ENCODE peak calls at places on chromosome 15, in six cellular contexts. N, F, S, C, O and V are unnamed samples.
A peak's percentile ranks its signal among the peaks of the same experiment; 100 is the strongest.

GRCh38 chr15:59553879-59554735 is 57.5 kb upstream of the GCNT3 start:
- DNase-seq in N (no peak), F (no peak), S (no peak), C (peak; percentile 85), O (no peak), V (no peak)

GRCh38 chr15:93278006-93278405 is 189.0 kb upstream of the RGMA start:
- DNase-seq in N (no peak), F (no peak), S (no peak), C (no peak), O (no peak), V (no peak)

GRCh38 chr15:42107483-42107882 is 13.1 kb upstream of the PLA2G4D start:
- DNase-seq in N (no peak), F (no peak), S (no peak), C (no peak), O (no peak), V (no peak)

GRCh38 chr15:40769310-40770146 is at the start of gene C15orf62:
- DNase-seq in N (peak; percentile 34), F (no peak), S (peak; percentile 57), C (peak; percentile 96), O (peak; percentile 47), V (no peak)

GRCh38 chr15:83436513-83437158 is 10.5 kb upstream of the SH3GL3 start:
- DNase-seq in N (no peak), F (no peak), S (no peak), C (peak; percentile 54), O (no peak), V (no peak)

GRCh38 chr15:82726816-82727215 is 17.1 kb upstream of the AP3B2 start:
- DNase-seq in N (no peak), F (no peak), S (no peak), C (no peak), O (no peak), V (no peak)

GRCh38 chr15:59236394-59236793 is 29.8 kb downstream of the LDHAL6B start:
- DNase-seq in N (no peak), F (no peak), S (no peak), C (no peak), O (no peak), V (no peak)

GRCh38 chr15:100885116-100885515 is 5.5 kb downstream of the ALDH1A3 start:
- DNase-seq in N (no peak), F (no peak), S (no peak), C (no peak), O (no peak), V (no peak)

GRCh38 chr15:92627014-92627413 is 28.6 kb downstream of the FAM174B start:
- DNase-seq in N (no peak), F (no peak), S (no peak), C (no peak), O (no peak), V (no peak)

GRCh38 chr15:58919232-58919631 is 14.2 kb downstream of the SLTM start:
- DNase-seq in N (no peak), F (no peak), S (no peak), C (no peak), O (no peak), V (no peak)

GRCh38 chr15:22961661-22962221 is 18.4 kb downstream of the CYFIP1 start:
- DNase-seq in N (no peak), F (no peak), S (no peak), C (peak; percentile 19), O (no peak), V (no peak)

GRCh38 chr15:85879334-85880163 is 84.8 kb upstream of the KLHL25 start:
- DNase-seq in N (no peak), F (no peak), S (no peak), C (peak; percentile 61), O (no peak), V (no peak)

GRCh38 chr15:92112180-92112579 is 258.7 kb downstream of the SLCO3A1 start:
- DNase-seq in N (no peak), F (peak; percentile 47), S (no peak), C (no peak), O (peak; percentile 20), V (no peak)

GRCh38 chr15:36465304-36465703 is 114.1 kb upstream of the CDIN1 start:
- DNase-seq in N (no peak), F (no peak), S (no peak), C (peak; percentile 58), O (no peak), V (no peak)

GRCh38 chr15:49421991-49422390 is 1.1 kb upstream of the FGF7 start:
- DNase-seq in N (no peak), F (no peak), S (peak; percentile 27), C (peak; percentile 40), O (no peak), V (peak; percentile 78)

GRCh38 chr15:35439291-35439690 is 106.7 kb downstream of the DPH6 start:
- DNase-seq in N (no peak), F (no peak), S (no peak), C (peak; percentile 36), O (no peak), V (no peak)

GRCh38 chr15:101710806-101711205 is 13.5 kb downstream of the TARS3 start:
- DNase-seq in N (no peak), F (no peak), S (no peak), C (peak; percentile 67), O (no peak), V (no peak)

GRCh38 chr15:63362196-63362595 is 19.4 kb downstream of the CA12 start:
- DNase-seq in N (no peak), F (no peak), S (no peak), C (peak; percentile 25), O (no peak), V (peak; percentile 63)

GRCh38 chr15:50562735-50563640 is 16.5 kb upstream of the USP50 start:
- DNase-seq in N (no peak), F (no peak), S (no peak), C (peak; percentile 10), O (no peak), V (no peak)